ENCODE peak calls at places on chromosomes 2 and 18, in ten cellular contexts. H is A549, O is HepG2, Y is MM.1S, C is AG10803, I is body of pancreas, B is epithelial cell of esophagus, J is retinal pigment epithelial cell, P is brain microvascular endothelial cell, Q is psoas muscle. L is an unnamed sample.

GRCh38 chr2:208929489-208929864 is 494.4 kb upstream of the MAP2 start:
- DNase-seq in H (no peak), O (no peak), Y (no peak), C (no peak), I (no peak), B (no peak), J (peak; percentile 83), P (no peak), Q (no peak), L (no peak)

GRCh38 chr2:72579595-72580180 is 246.1 kb downstream of the EXOC6B start:
- DNase-seq in H (no peak), O (peak; percentile 70), Y (peak; percentile 61), C (peak; percentile 66), I (no peak), B (peak; percentile 44), J (no peak), P (no peak), Q (no peak), L (peak; percentile 24)

GRCh38 chr2:10475221-10475722 is 27.1 kb upstream of the ODC1 start:
- DNase-seq in H (no peak), O (no peak), Y (no peak), C (no peak), I (no peak), B (no peak), J (no peak), P (no peak), Q (no peak), L (no peak)

GRCh38 chr18:26133652-26134051 is at the start of gene PSMA8:
- DNase-seq in H (no peak), O (no peak), Y (no peak), C (no peak), I (peak; percentile 2), B (no peak), J (no peak), P (no peak), Q (no peak), L (peak; percentile 9)

GRCh38 chr2:134181219-134181618 is 72.7 kb upstream of the MGAT5 start:
- DNase-seq in H (no peak), O (no peak), Y (peak; percentile 97), C (no peak), I (no peak), B (peak; percentile 88), J (no peak), P (no peak), Q (no peak), L (peak; percentile 33)

GRCh38 chr2:201257381-201257940 is 2.9 kb upstream of the CASP8 start:
- DNase-seq in H (peak; percentile 40), O (no peak), Y (peak; percentile 59), C (no peak), I (peak; percentile 52), B (no peak), J (no peak), P (no peak), Q (peak; percentile 53), L (peak; percentile 73)

GRCh38 chr18:54900290-54900689 is 59.0 kb downstream of the CCDC68 start:
- DNase-seq in H (no peak), O (no peak), Y (no peak), C (no peak), I (no peak), B (no peak), J (no peak), P (no peak), Q (no peak), L (no peak)

GRCh38 chr2:167471734-167472133 is 583.5 kb downstream of the XIRP2 start:
- DNase-seq in H (no peak), O (no peak), Y (peak; percentile 76), C (no peak), I (no peak), B (no peak), J (no peak), P (no peak), Q (no peak), L (peak; percentile 34)

DNA sequence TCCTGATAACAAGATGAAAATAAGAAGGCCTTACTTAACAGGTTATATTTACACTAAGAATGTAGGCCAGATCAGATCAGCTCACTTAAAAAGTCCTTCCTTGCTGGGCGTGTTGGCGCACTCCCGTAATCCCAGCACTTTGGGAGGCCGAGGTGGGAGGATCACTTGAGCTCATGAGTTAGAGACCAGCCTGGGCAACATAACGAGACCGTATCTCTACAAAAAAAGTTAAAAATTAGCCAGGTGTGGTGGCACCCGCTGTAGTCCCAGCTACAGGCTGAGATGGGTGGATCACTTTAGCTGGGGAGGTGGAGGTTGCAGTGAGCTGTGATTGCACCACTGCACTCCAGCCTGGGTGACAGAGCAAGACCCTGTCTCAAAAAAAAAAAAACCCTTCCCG is 53.2 kb upstream of the SOS1 start:
- DNase-seq in H (no peak), O (peak; percentile 29), Y (no peak), C (no peak), I (no peak), B (no peak), J (no peak), P (no peak), Q (no peak), L (no peak)
- H3K4me3 ChIP-seq in H (no peak overlapping the region), O (no peak overlapping the region), Y (no peak overlapping the region), C (no peak overlapping the region), I (no peak overlapping the region), B (no peak overlapping the region), J (no peak overlapping the region), P (no peak overlapping the region), Q (no peak overlapping the region), L (no peak overlapping the region)

DNA sequence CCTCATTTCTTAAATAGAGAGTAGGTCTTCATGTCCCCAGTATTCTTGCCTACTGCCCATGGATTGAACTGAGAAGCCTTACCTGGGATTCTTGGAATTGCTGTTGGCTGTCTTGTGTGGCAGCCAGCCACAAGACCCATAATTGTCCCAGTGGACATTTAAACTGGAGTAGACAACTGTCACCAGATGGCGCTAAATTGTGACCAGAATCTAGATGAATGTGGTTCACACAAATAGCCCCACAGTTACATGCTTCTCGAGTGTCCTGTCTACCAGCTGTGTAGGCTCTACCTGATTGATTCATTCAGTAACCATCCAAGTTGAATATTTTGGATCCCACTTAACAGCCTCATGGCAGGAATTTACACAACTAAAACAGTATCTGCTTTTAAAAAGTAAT is 73.2 kb downstream of the MAP4K4 start:
- DNase-seq in H (peak; percentile 36), O (peak; percentile 82), Y (peak; percentile 43), C (peak; percentile 63), I (peak; percentile 33), B (peak; percentile 62), J (no peak), P (peak; percentile 39), Q (no peak), L (peak; percentile 72)
- TF ChIP-seq CTCF in H (peak; percentile 54), O (peak; percentile 80), Y (peak; percentile 53), C (peak; percentile 34), I (peak; percentile 14), B (peak; percentile 44), J (peak; percentile 41), P (peak; percentile 52), Q (peak; percentile 32), L (peak; percentile 54)

GRCh38 chr2:176130153-176130916 is 830 bp downstream of the HOXD8 start:
- DNase-seq in H (peak; percentile 34), O (no peak), Y (no peak), C (peak; percentile 91), I (no peak), B (peak; percentile 14), J (no peak), P (no peak), Q (peak; percentile 77), L (no peak)

GRCh38 chr2:176127769-176128072 is 1.8 kb upstream of the HOXD8 start:
- DNase-seq in H (no peak), O (no peak), Y (no peak), C (no peak), I (no peak), B (no peak), J (no peak), P (no peak), Q (no peak), L (no peak)

GRCh38 chr2:176129825-176130152 is 284 bp downstream of the HOXD8 start:
- DNase-seq in H (no peak), O (no peak), Y (no peak), C (no peak), I (no peak), B (no peak), J (no peak), P (no peak), Q (peak; percentile 78), L (no peak)

GRCh38 chr2:176128172-176129012 is 1.1 kb upstream of the HOXD8 start:
- DNase-seq in H (no peak), O (no peak), Y (no peak), C (peak; percentile 49), I (no peak), B (no peak), J (no peak), P (no peak), Q (no peak), L (no peak)

DNA sequence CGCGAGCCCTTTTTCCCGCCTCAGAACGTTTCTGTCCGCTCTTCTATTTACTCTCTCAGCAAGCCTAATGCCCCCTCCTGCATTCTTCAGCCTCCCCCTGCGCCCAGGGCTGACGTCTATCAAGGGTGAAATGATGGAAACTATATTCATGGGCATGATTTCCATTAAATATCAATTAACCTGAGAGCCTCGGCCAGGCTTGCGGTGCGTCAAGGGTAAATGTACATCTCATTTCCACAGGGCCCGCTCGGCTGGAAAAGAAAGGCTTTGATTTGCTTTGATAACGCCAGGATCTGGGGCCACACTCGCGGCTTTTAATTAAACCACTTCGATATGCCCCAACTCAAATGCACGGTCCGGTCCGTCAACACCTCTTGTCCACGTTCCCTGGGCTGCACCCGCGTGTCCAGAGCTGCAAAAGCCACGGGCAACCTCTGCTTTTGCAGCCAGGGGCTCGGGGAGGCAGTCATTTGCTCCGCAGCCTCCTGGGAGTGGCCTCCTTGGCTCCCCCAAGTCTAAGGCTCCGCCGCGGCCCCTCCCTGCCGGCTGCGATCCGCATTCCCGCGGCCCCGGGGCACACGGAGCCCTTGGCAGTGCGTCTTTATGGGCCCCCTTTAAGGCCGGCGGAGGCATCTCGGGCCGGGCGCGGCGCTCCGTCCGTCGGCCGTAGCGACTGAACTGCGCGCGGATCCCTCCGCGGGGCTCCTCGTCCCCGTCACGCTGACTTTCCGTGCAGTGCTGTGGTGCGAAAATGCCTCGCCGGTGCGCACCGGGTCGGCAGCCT is at the start of gene HOXD8:
- DNase-seq in H (peak; percentile 38), O (no peak), Y (no peak), C (peak; percentile 96), I (no peak), B (peak; percentile 19), J (no peak), P (no peak), Q (peak; percentile 93), L (no peak)
- H3K4me3 ChIP-seq in H (peak within 1 kb of the TSS; percentile 81), O (no peak within 1 kb of the TSS), Y (no peak within 1 kb of the TSS), C (peak within 1 kb of the TSS; percentile 59), I (no peak within 1 kb of the TSS), B (no peak within 1 kb of the TSS), J (no peak within 1 kb of the TSS), P (no peak within 1 kb of the TSS), Q (peak within 1 kb of the TSS; percentile 84), L (no peak within 1 kb of the TSS)

GRCh38 chr2:127531133-127531709 is 4.3 kb upstream of the MYO7B start:
- DNase-seq in H (no peak), O (peak; percentile 21), Y (no peak), C (peak; percentile 21), I (no peak), B (peak; percentile 73), J (no peak), P (no peak), Q (no peak), L (no peak)

GRCh38 chr2:127530245-127531132 is 4.2 kb upstream of the IWS1 start:
- DNase-seq in H (no peak), O (no peak), Y (no peak), C (no peak), I (no peak), B (peak; percentile 79), J (no peak), P (no peak), Q (no peak), L (no peak)

GRCh38 chr2:127526940-127527804 is 883 bp upstream of the IWS1 start:
- DNase-seq in H (peak; percentile 26), O (peak; percentile 68), Y (peak; percentile 42), C (no peak), I (peak; percentile 30), B (peak; percentile 88), J (no peak), P (no peak), Q (no peak), L (no peak)

GRCh38 chr2:127526142-127526939 is at the start of gene IWS1:
- DNase-seq in H (peak; percentile 89), O (peak; percentile 97), Y (peak; percentile 96), C (peak; percentile 95), I (peak; percentile 97), B (peak; percentile 98), J (peak; percentile 91), P (peak; percentile 95), Q (peak; percentile 98), L (peak; percentile 96)

GRCh38 chr2:127528487-127528886 is 2.2 kb upstream of the IWS1 start:
- DNase-seq in H (no peak), O (no peak), Y (no peak), C (no peak), I (no peak), B (no peak), J (no peak), P (no peak), Q (no peak), L (no peak)
- TF ChIP-seq CTCF in H (no peak), O (peak; percentile 24), Y (no peak), C (no peak), I (no peak), B (no peak), J (no peak), P (no peak), Q (no peak), L (no peak)